ENCODE peak calls at places on chromosomes 12 and 14, in four cellular contexts. B is GM20000; S is heart left ventricle; E is CD4-positive, alpha-beta T cell. L is an unnamed sample.

GRCh38 chr12:116537149-116537904 is 21.9 kb upstream of the MAP1LC3B2 start:
- DNase-seq in B (peak; percentile 50), S (no peak), E (no peak), L (peak; percentile 32)

GRCh38 chr12:63802012-63802608 is 22.4 kb downstream of the RXYLT1 start:
- DNase-seq in B (peak; percentile 21), S (no peak), E (no peak), L (no peak)

GRCh38 chr12:79384551-79384950 is 306.2 kb downstream of the PAWR start:
- DNase-seq in B (no peak), S (no peak), E (no peak), L (no peak)

GRCh38 chr14:102922490-102923200 is at the start of gene AMN:
- DNase-seq in B (no peak), S (no peak), E (no peak), L (peak; percentile 66)

GRCh38 chr12:19409376-19409775 is 29.9 kb upstream of the AEBP2 start:
- DNase-seq in B (no peak), S (no peak), E (no peak), L (no peak)

GRCh38 chr12:113912761-113913295 is 53.3 kb downstream of the RBM19 start:
- DNase-seq in B (peak; percentile 68), S (peak; percentile 59), E (peak; percentile 13), L (peak; percentile 74)

GRCh38 chr12:70667253-70667652 is 30.0 kb upstream of the PTPRB start:
- DNase-seq in B (no peak), S (no peak), E (no peak), L (no peak)

GRCh38 chr12:90514325-90514724 is 440.7 kb downstream of the CCER1 start:
- DNase-seq in B (no peak), S (no peak), E (no peak), L (no peak)

GRCh38 chr14:49623941-49624806 is 3.6 kb downstream of the MGAT2 start:
- DNase-seq in B (peak; percentile 33), S (no peak), E (no peak), L (peak; percentile 55)

GRCh38 chr12:76669981-76670380 is 93.9 kb upstream of the ZDHHC17 start:
- DNase-seq in B (no peak), S (no peak), E (no peak), L (no peak)

GRCh38 chr14:23727566-23728335 is 91.6 kb downstream of the DHRS2 start:
- DNase-seq in B (peak; percentile 59), S (no peak), E (no peak), L (peak; percentile 63)

GRCh38 chr12:62738611-62739010 is 196.3 kb downstream of the PPM1H start:
- DNase-seq in B (no peak), S (no peak), E (no peak), L (no peak)

GRCh38 chr12:131592972-131593371 is 117.9 kb upstream of the SFSWAP start:
- DNase-seq in B (peak; percentile 87), S (no peak), E (no peak), L (peak; percentile 89)

GRCh38 chr12:121942145-121942718 is 23.8 kb downstream of the CFAP251 start:
- DNase-seq in B (no peak), S (no peak), E (no peak), L (no peak)

DNA sequence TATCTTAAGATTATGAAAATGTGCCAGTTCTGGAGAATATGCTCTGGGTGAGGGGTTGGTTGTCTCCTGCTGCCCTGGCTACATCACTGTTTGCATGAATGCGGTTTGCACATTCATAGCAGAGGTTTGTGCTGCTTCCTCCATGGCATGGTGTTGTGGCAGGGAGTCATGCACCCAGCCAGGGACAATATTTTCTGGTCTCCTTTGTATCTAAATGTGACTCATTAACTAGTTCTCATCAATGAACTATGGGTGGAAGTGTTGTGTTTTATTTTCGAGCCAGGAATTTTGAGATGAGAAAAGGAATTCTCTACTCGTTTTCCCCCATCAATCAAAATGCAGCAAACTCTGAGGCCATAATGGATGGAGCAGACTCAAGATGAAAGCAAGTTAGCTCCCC is 527.3 kb downstream of the SNAPC1 start:
- DNase-seq in B (no peak), S (no peak), E (no peak), L (no peak)
- TF ChIP-seq CTCF in B (no peak), S (no peak), E (no peak), L (no peak)

GRCh38 chr12:57627504-57628279 is 5.3 kb downstream of the B4GALNT1 start:
- DNase-seq in B (no peak), S (no peak), E (no peak), L (no peak)
- TF ChIP-seq CTCF in B (peak; percentile 17), S (no peak), E (no peak), L (no peak)

GRCh38 chr12:105317942-105318614 is 12.4 kb upstream of the C12orf75 start:
- DNase-seq in B (no peak), S (no peak), E (no peak), L (no peak)

GRCh38 chr12:105322070-105322469 is 8.4 kb upstream of the C12orf75 start:
- DNase-seq in B (no peak), S (no peak), E (no peak), L (no peak)

GRCh38 chr12:105318651-105319483 is 11.6 kb upstream of the C12orf75 start:
- DNase-seq in B (no peak), S (no peak), E (no peak), L (no peak)

GRCh38 chr12:105319691-105320209 is 10.7 kb upstream of the C12orf75 start:
- DNase-seq in B (no peak), S (no peak), E (no peak), L (no peak)

GRCh38 chr12:105321125-105321524 is 9.4 kb upstream of the C12orf75 start:
- DNase-seq in B (no peak), S (no peak), E (no peak), L (no peak)
- TF ChIP-seq CTCF in B (no peak), S (no peak), E (no peak), L (peak; percentile 37)

GRCh38 chr12:4355150-4355842 is 24.2 kb downstream of the FGF23 start:
- DNase-seq in B (no peak), S (no peak), E (no peak), L (no peak)

GRCh38 chr12:4353785-4354208 is 25.7 kb downstream of the FGF23 start:
- DNase-seq in B (no peak), S (no peak), E (peak; percentile 17), L (no peak)

GRCh38 chr12:4355843-4356327 is 23.6 kb downstream of the FGF23 start:
- DNase-seq in B (peak; percentile 36), S (peak; percentile 40), E (peak; percentile 11), L (no peak)
- TF ChIP-seq CTCF in B (peak; percentile 34), S (peak; percentile 37), E (peak; percentile 22), L (peak; percentile 78)

L was measured in GM13977.